ENCODE peak calls at places on chromosomes 4 and X, in four cellular contexts. G is breast epithelium, S is ureter, R is cardiac fibroblast. Z is an unnamed sample.

GRCh38 chrX:11264925-11265324 is 28.3 kb upstream of the AMELX start:
- DNase-seq in R (no peak), S (no peak), G (no peak), Z (no peak)

GRCh38 chr4:73690051-73690744 is 50.2 kb upstream of the CXCL8 start:
- DNase-seq in G (no peak), S (no peak), R (no peak), Z (no peak)

GRCh38 chr4:107757860-107758476 is 37.9 kb upstream of the PAPSS1 start:
- DNase-seq in R (peak; percentile 69), S (no peak), G (no peak), Z (no peak)

GRCh38 chr4:146333187-146333894 is 119.0 kb downstream of the REELD1 start:
- DNase-seq in G (no peak), R (peak; percentile 41), S (no peak), Z (no peak)

GRCh38 chr4:14445882-14446281 is 556.4 kb upstream of the CPEB2 start:
- DNase-seq in S (no peak), R (no peak), G (no peak), Z (no peak)

GRCh38 chr4:169601016-169601771 is 11.2 kb downstream of the NEK1 start:
- DNase-seq in S (no peak), R (no peak), G (no peak), Z (no peak)

GRCh38 chr4:139018971-139019758 is 3.6 kb downstream of the NOCT start:
- DNase-seq in G (no peak), S (no peak), R (no peak), Z (no peak)

GRCh38 chrX:65697915-65698796 is 30.7 kb downstream of the MSN start:
- DNase-seq in R (peak; percentile 37), S (peak; percentile 47), G (no peak), Z (no peak)

GRCh38 chr4:16202598-16202997 is 23.7 kb downstream of the TAPT1 start:
- DNase-seq in G (no peak), S (no peak), R (no peak), Z (no peak)

GRCh38 chr4:33411182-33411581 is 2691.0 kb downstream of the PCDH7 start:
- DNase-seq in S (no peak), G (no peak), R (peak; percentile 1), Z (no peak)

GRCh38 chrX:16187024-16187698 is 19.9 kb downstream of the MAGEB17 start:
- DNase-seq in S (no peak), R (no peak), G (no peak), Z (no peak)

GRCh38 chrX:115553171-115553570 is 7.8 kb upstream of the PLS3 start:
- DNase-seq in S (no peak), G (no peak), R (no peak), Z (no peak)

GRCh38 chr4:119093042-119093827 is 42.4 kb upstream of the MYOZ2 start:
- DNase-seq in R (no peak), G (no peak), S (no peak), Z (no peak)

GRCh38 chr4:44257461-44257860 is 191.1 kb downstream of the KCTD8 start:
- DNase-seq in R (no peak), S (no peak), G (no peak), Z (no peak)

GRCh38 chr4:173145111-173145510 is 23.5 kb upstream of the GALNT7 start:
- DNase-seq in S (no peak), R (no peak), G (no peak), Z (no peak)

GRCh38 chr4:165031436-165032211 is at the start of gene TRIM60:
- DNase-seq in R (no peak), S (no peak), G (no peak), Z (no peak)

GRCh38 chr4:102334624-102335023 is 10.7 kb downstream of the SLC39A8 start:
- DNase-seq in S (no peak), R (no peak), G (no peak), Z (no peak)

GRCh38 chrX:41352329-41352801 is 18.4 kb downstream of the DDX3X start:
- DNase-seq in R (no peak), G (no peak), S (no peak), Z (no peak)

GRCh38 chr4:23931489-23931830 is 41.6 kb upstream of the PPARGC1A start:
- DNase-seq in S (no peak), G (no peak), R (peak; percentile 21), Z (no peak)

GRCh38 chrX:68732906-68733493 is 85.5 kb downstream of the STARD8 start:
- DNase-seq in S (peak; percentile 79), R (peak; percentile 61), G (no peak), Z (peak; percentile 3)

GRCh38 chr4:110005461-110006056 is 92.9 kb downstream of the EGF start:
- DNase-seq in G (no peak), R (peak; percentile 84), S (no peak), Z (no peak)

Z was measured in thoracic aorta.